ENCODE peak calls at places on chromosome 11, in eight cellular contexts. L is fibroblast of mammary gland, G is cardiac fibroblast, C is GM12865, W is HFFc6, T is nephron progenitor cell, D is mammary epithelial cell, F is right lobe of liver. P is an unnamed sample.

GRCh38 chr11:84830372-84830771 is 796.8 kb downstream of the DLG2 start:
- DNase-seq in T (no peak), W (no peak), D (no peak), L (no peak), F (no peak), C (no peak), G (no peak), P (no peak)

GRCh38 chr11:133519560-133519959 is 12.7 kb downstream of the OPCML start:
- DNase-seq in C (no peak), F (no peak), G (no peak), W (no peak), D (no peak), T (no peak), L (no peak), P (no peak)

GRCh38 chr11:79963886-79964660 is 523.2 kb upstream of the TENM4 start:
- DNase-seq in G (no peak), D (no peak), F (no peak), T (peak; percentile 4), C (no peak), L (no peak), W (no peak), P (no peak)

GRCh38 chr11:43393765-43394355 is 35.1 kb downstream of the TTC17 start:
- DNase-seq in F (peak; percentile 73), T (no peak), W (no peak), D (no peak), C (no peak), G (peak; percentile 80), L (peak; percentile 18), P (no peak)

GRCh38 chr11:115219378-115219777 is 284.8 kb downstream of the CADM1 start:
- DNase-seq in T (no peak), D (no peak), G (no peak), W (no peak), L (no peak), C (no peak), F (no peak), P (no peak)

GRCh38 chr11:60927600-60927999 is 3.3 kb downstream of the TMEM132A start:
- DNase-seq in G (no peak), T (no peak), C (no peak), W (no peak), L (no peak), D (no peak), F (no peak), P (peak; percentile 77)

GRCh38 chr11:73649206-73649605 is 2.8 kb downstream of the PLEKHB1 start:
- DNase-seq in G (no peak), F (no peak), T (no peak), D (no peak), W (no peak), C (no peak), L (no peak), P (no peak)

GRCh38 chr11:8671242-8671641 is 11.2 kb downstream of the TRIM66 start:
- DNase-seq in L (peak; percentile 99), F (no peak), C (no peak), D (peak; percentile 91), T (peak; percentile 53), W (peak; percentile 98), G (peak; percentile 95), P (no peak)

GRCh38 chr11:79922641-79923040 is 481.8 kb upstream of the TENM4 start:
- DNase-seq in C (no peak), L (no peak), G (no peak), W (no peak), F (no peak), D (no peak), T (no peak), P (no peak)

GRCh38 chr11:91435694-91436375 is 788.8 kb upstream of the FAT3 start:
- DNase-seq in G (no peak), T (no peak), L (no peak), C (no peak), D (no peak), W (no peak), F (no peak), P (no peak)

GRCh38 chr11:61082161-61082870 is 20.0 kb upstream of the CD5 start:
- DNase-seq in C (no peak), L (no peak), D (no peak), G (no peak), F (no peak), W (no peak), T (no peak), P (no peak)

GRCh38 chr11:132555617-132556016 is 976.7 kb downstream of the OPCML start:
- DNase-seq in T (no peak), G (no peak), W (no peak), D (no peak), L (no peak), F (no peak), C (no peak), P (no peak)

GRCh38 chr11:86192858-86193257 is 51.7 kb upstream of the EED start:
- DNase-seq in G (no peak), T (no peak), D (no peak), L (no peak), C (no peak), W (no peak), F (no peak), P (no peak)

GRCh38 chr11:27194976-27195375 is 154.4 kb downstream of the BBOX1 start:
- DNase-seq in T (no peak), W (no peak), D (no peak), G (no peak), F (no peak), C (no peak), L (no peak), P (no peak)

GRCh38 chr11:65363770-65364169 is 9.2 kb downstream of the TIGD3 start:
- DNase-seq in W (no peak), L (no peak), D (no peak), G (no peak), F (no peak), T (no peak), C (no peak), P (no peak)

GRCh38 chr11:126415669-126416420 is 60.4 kb downstream of the ST3GAL4 start:
- DNase-seq in L (no peak), D (no peak), T (no peak), W (no peak), G (peak; percentile 92), C (no peak), F (no peak), P (no peak)

GRCh38 chr11:63680842-63681207 is 475 bp upstream of the RTN3 start:
- DNase-seq in C (peak; percentile 31), W (no peak), T (no peak), F (no peak), D (peak; percentile 52), L (peak; percentile 44), G (no peak), P (no peak)

GRCh38 chr11:12653729-12654128 is 20.5 kb upstream of the TEAD1 start:
- DNase-seq in W (no peak), C (no peak), F (no peak), T (no peak), L (no peak), D (no peak), G (no peak), P (no peak)

GRCh38 chr11:73481626-73482025 is 105.4 kb downstream of the RELT start:
- DNase-seq in T (no peak), D (no peak), C (no peak), G (no peak), F (no peak), W (no peak), L (no peak), P (no peak)

GRCh38 chr11:10401275-10401674 is 53.8 kb upstream of the AMPD3 start:
- DNase-seq in D (no peak), L (no peak), T (no peak), G (peak; percentile 34), F (no peak), C (no peak), W (no peak), P (no peak)

GRCh38 chr11:133579165-133580031 is 47.1 kb upstream of the OPCML start:
- DNase-seq in T (peak; percentile 38), D (no peak), C (no peak), G (no peak), F (no peak), L (no peak), W (no peak), P (no peak)

GRCh38 chr11:85766801-85767200 is 44.1 kb downstream of the SYTL2 start:
- DNase-seq in W (peak; percentile 12), D (no peak), T (no peak), F (no peak), L (peak; percentile 26), G (no peak), C (no peak), P (no peak)

GRCh38 chr11:134228625-134229024 is 4.2 kb downstream of the VPS26B start:
- DNase-seq in C (peak; percentile 90), W (peak; percentile 67), T (no peak), D (no peak), F (no peak), G (no peak), L (no peak), P (no peak)

GRCh38 chr11:119586181-119586580 is 142.8 kb downstream of the NECTIN1 start:
- DNase-seq in L (no peak), F (peak; percentile 19), D (no peak), C (no peak), T (no peak), G (no peak), W (no peak), P (no peak)

GRCh38 chr11:119584193-119585037 is 144.6 kb downstream of the NECTIN1 start:
- DNase-seq in G (peak; percentile 89), L (peak; percentile 39), F (peak; percentile 45), C (peak; percentile 9), W (no peak), T (peak; percentile 70), D (peak; percentile 61), P (peak; percentile 89)

GRCh38 chr11:119585038-119585666 is 143.8 kb downstream of the NECTIN1 start:
- DNase-seq in F (peak; percentile 44), L (no peak), W (no peak), T (peak; percentile 57), C (no peak), D (peak; percentile 29), G (no peak), P (no peak)

GRCh38 chr11:119580751-119581150 is 148.2 kb downstream of the NECTIN1 start:
- DNase-seq in G (no peak), L (no peak), W (no peak), F (peak; percentile 12), C (no peak), T (no peak), D (no peak), P (no peak)

GRCh38 chr11:119583585-119583984 is 145.4 kb downstream of the NECTIN1 start:
- DNase-seq in G (no peak), C (no peak), F (peak; percentile 6), L (peak; percentile 12), W (no peak), D (no peak), T (no peak), P (no peak)
- TF ChIP-seq CTCF in G (peak; percentile 9), C (peak; percentile 27), F (no peak), L (peak; percentile 20), W (peak; percentile 41), D (peak; percentile 19), T (peak; percentile 21), P (peak; percentile 35)

GRCh38 chr11:118010738-118011461 is 24.7 kb downstream of the IL10RA start:
- DNase-seq in D (no peak), W (no peak), G (no peak), T (no peak), F (no peak), L (no peak), C (peak; percentile 92), P (no peak)
- TF ChIP-seq CTCF in D (no peak), W (no peak), G (no peak), T (no peak), F (no peak), L (no peak), C (no peak), P (no peak)

GRCh38 chr11:66639066-66639813 is 737 bp downstream of the RBM4 start:
- DNase-seq in C (peak; percentile 52), D (peak; percentile 29), F (no peak), L (peak; percentile 43), G (peak; percentile 60), W (peak; percentile 51), T (no peak), P (no peak)
- TF ChIP-seq CTCF in C (peak; percentile 6), D (no peak), F (no peak), L (peak; percentile 13), G (no peak), W (peak; percentile 54), T (no peak), P (peak; percentile 51)

GRCh38 chr11:68798221-68798813 is 43.4 kb downstream of the CPT1A start:
- DNase-seq in G (peak; percentile 33), C (peak; percentile 33), W (no peak), L (peak; percentile 17), T (peak; percentile 74), D (no peak), F (no peak), P (no peak)
- TF ChIP-seq CTCF in G (peak; percentile 67), C (peak; percentile 73), W (peak; percentile 85), L (peak; percentile 63), T (peak; percentile 67), D (peak; percentile 62), F (peak; percentile 56), P (peak; percentile 81)

P was measured in chondrocyte.